ENCODE peak calls at places on chromosomes 3 and 15, in six cellular contexts. I is heart left ventricle, Z is AG09309, C is GM23338, P is Panc1, T is neural progenitor cell. B is an unnamed sample.

GRCh38 chr15:71634820-71635219 is 175.5 kb upstream of the NR2E3 start:
- DNase-seq in P (no peak), I (no peak), C (no peak), T (peak), Z (no peak), B (peak)

GRCh38 chr3:14148041-14148985 is 23.5 kb downstream of the TMEM43 start:
- DNase-seq in Z (no peak), T (peak), C (peak), I (peak), P (no peak), B (peak)

GRCh38 chr15:33022629-33023028 is 171.9 kb downstream of the FMN1 start:
- DNase-seq in P (no peak), Z (peak), T (peak), C (peak), I (peak), B (no peak)

GRCh38 chr15:91535856-91536500 is 317.5 kb upstream of the SLCO3A1 start:
- DNase-seq in I (no peak), C (no peak), T (no peak), Z (no peak), P (no peak), B (no peak)

GRCh38 chr3:99747915-99748314 is 69.7 kb upstream of the CMSS1 start:
- DNase-seq in P (no peak), T (peak), I (no peak), C (peak), Z (no peak), B (no peak)

GRCh38 chr15:45919806-45920205 is 285.0 kb downstream of the SQOR start:
- DNase-seq in I (no peak), Z (peak), P (peak), C (peak), T (no peak), B (peak)

GRCh38 chr15:41967506-41968206 is 4.7 kb downstream of the EHD4 start:
- DNase-seq in I (peak), Z (no peak), P (no peak), C (no peak), T (peak), B (no peak)

GRCh38 chr15:79950247-79950646 is 20.7 kb downstream of the BCL2A1 start:
- DNase-seq in T (no peak), P (no peak), Z (no peak), C (no peak), I (no peak), B (no peak)

GRCh38 chr3:72310028-72310987 is 525.4 kb upstream of the PROK2 start:
- DNase-seq in I (peak), Z (peak), C (no peak), P (no peak), T (no peak), B (no peak)

GRCh38 chr3:176578316-176578715 is 619.0 kb downstream of the TBL1XR1 start:
- DNase-seq in C (no peak), I (no peak), Z (no peak), T (no peak), P (no peak), B (no peak)

GRCh38 chr3:139824864-139825263 is 110.1 kb upstream of the CLSTN2 start:
- DNase-seq in P (no peak), Z (no peak), T (no peak), C (no peak), I (no peak), B (no peak)

GRCh38 chr3:141294848-141295247 is 63.2 kb downstream of the PXYLP1 start:
- DNase-seq in Z (no peak), P (no peak), T (no peak), I (no peak), C (no peak), B (no peak)

GRCh38 chr15:64454282-64454681 is 6.1 kb upstream of the ZNF609 start:
- DNase-seq in Z (no peak), I (no peak), P (no peak), T (peak), C (no peak), B (no peak)

GRCh38 chr15:70355275-70355795 is 257.6 kb upstream of the TLE3 start:
- DNase-seq in I (no peak), T (no peak), P (no peak), C (no peak), Z (no peak), B (no peak)
- TF ChIP-seq CTCF in I (no peak), T (peak), P (no peak), C (peak), Z (no peak), B (peak)

DNA sequence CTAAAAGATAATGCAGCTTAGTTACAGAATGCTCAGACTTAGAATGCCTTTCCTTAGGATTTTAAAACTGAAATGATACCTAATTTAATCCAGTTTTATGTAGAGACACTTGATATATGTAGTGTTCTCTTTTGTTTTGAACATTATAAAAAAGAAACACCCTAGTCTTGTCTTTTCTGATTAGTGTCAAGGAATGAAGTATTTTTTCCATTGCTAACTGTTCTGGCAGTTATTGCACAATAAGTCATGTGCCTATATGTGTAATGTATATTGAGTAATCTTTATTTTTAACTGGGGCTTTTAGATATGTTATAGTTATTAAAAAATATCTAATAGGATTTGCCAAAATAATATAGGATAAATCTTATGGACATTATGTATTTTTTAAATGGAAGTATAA is 4.5 kb downstream of the ARL8B start:
- DNase-seq in Z (no peak), I (no peak), C (no peak), T (no peak), P (no peak), B (no peak)
- H3K4me3 ChIP-seq in Z (no peak), I (no peak), C (no peak), T (no peak), P (no peak), B (no peak)

GRCh38 chr3:135908737-135909136 is 56.8 kb upstream of the PPP2R3A start:
- DNase-seq in P (no peak), Z (no peak), I (no peak), C (no peak), T (no peak), B (no peak)

GRCh38 chr3:135911106-135911505 is 54.4 kb upstream of the PPP2R3A start:
- DNase-seq in C (no peak), Z (no peak), I (no peak), T (no peak), P (no peak), B (no peak)

GRCh38 chr3:135908225-135908624 is 57.3 kb upstream of the PPP2R3A start:
- DNase-seq in C (peak), P (no peak), I (no peak), Z (no peak), T (no peak), B (no peak)

GRCh38 chr3:135907422-135908165 is 57.9 kb upstream of the PPP2R3A start:
- DNase-seq in I (no peak), C (no peak), T (no peak), Z (no peak), P (no peak), B (no peak)

DNA sequence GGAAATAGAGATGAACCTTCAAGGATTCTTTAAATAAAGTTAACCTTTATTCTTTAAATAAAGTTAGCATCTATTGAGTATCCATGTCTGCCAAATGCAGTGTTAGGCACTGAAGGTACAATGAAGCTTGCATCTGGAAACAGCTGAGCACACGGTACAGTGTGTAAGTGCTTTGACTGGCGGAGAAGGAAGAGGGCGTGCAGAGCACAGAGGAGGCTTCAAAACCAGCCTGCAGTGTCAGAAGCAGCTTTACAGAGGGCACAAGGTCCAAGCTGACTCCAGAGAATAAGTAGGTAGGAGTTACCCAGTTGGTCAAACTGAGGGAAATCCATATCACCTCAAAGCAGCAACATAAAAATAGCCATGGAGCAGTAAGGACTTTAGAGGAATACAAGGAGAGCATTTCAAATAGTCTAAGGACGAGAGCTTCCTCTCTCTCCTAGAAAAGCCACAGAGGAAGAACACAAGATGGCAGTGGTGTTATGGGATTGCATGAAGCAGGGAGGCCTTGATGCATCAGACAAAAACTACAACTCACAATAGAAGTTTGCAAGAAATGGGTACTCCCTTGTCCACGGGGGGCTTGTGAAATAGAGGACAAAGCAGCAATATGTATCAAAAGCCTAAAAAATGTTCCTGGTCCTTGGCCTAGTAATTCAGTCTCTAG is 60.3 kb upstream of the PPP2R3A start:
- DNase-seq in I (no peak), C (peak), P (no peak), Z (no peak), T (peak), B (no peak)
- TF ChIP-seq CTCF in I (peak), C (peak), P (peak), Z (peak), T (peak), B (no peak)

GRCh38 chr3:35654471-35654870 is 15.1 kb downstream of the ARPP21 start:
- DNase-seq in Z (no peak), I (no peak), T (no peak), P (no peak), C (peak), B (no peak)
- H3K4me3 ChIP-seq in Z (no peak), I (no peak), T (no peak), P (no peak), C (no peak), B (no peak)

GRCh38 chr3:11221818-11222217 is 50.4 kb upstream of the ATG7 start:
- DNase-seq in I (no peak), T (no peak), C (no peak), Z (no peak), P (no peak), B (no peak)
- TF ChIP-seq CTCF in I (no peak), T (no peak), C (no peak), Z (peak), P (no peak), B (no peak)